ENCODE peak calls at places on chromosomes 12 and 14, in six cellular contexts. One of them, this sample, is unnamed.
A peak's percentile ranks its signal among the peaks of the same experiment; 100 is the strongest.

GRCh38 chr12:80892597-80893445 is 44.9 kb downstream of the LIN7A start:
- DNase-seq in endothelial cell: no peak
- DNase-seq in osteocyte: no peak
- DNase-seq in HL-60: no peak
- DNase-seq in fibroblast of mammary gland: peak; percentile 17
- DNase-seq in ascending aorta: no peak
- DNase-seq in this sample: no peak

GRCh38 chr14:34620115-34620514 is 9.8 kb downstream of the SNX6 start:
- DNase-seq in endothelial cell: no peak
- DNase-seq in osteocyte: peak; percentile 11
- DNase-seq in HL-60: no peak
- DNase-seq in fibroblast of mammary gland: no peak
- DNase-seq in ascending aorta: peak; percentile 50
- DNase-seq in this sample: no peak

GRCh38 chr12:119115296-119115905 is 63.3 kb upstream of the HSPB8 start:
- DNase-seq in endothelial cell: peak; percentile 60
- DNase-seq in osteocyte: no peak
- DNase-seq in HL-60: peak; percentile 14
- DNase-seq in fibroblast of mammary gland: peak; percentile 44
- DNase-seq in ascending aorta: peak; percentile 66
- DNase-seq in this sample: no peak

GRCh38 chr14:50943943-50944646 is at the start of gene PYGL:
- DNase-seq in endothelial cell: peak; percentile 70
- DNase-seq in osteocyte: no peak
- DNase-seq in HL-60: peak; percentile 80
- DNase-seq in fibroblast of mammary gland: peak; percentile 53
- DNase-seq in ascending aorta: peak; percentile 84
- DNase-seq in this sample: peak; percentile 36

GRCh38 chr14:36020120-36021029 is 156.1 kb downstream of the PTCSC3 start:
- DNase-seq in endothelial cell: no peak
- DNase-seq in osteocyte: no peak
- DNase-seq in HL-60: no peak
- DNase-seq in fibroblast of mammary gland: no peak
- DNase-seq in ascending aorta: no peak
- DNase-seq in this sample: no peak

GRCh38 chr12:52691076-52691764 is 11.0 kb upstream of the KRT1 start:
- DNase-seq in endothelial cell: peak; percentile 21
- DNase-seq in osteocyte: no peak
- DNase-seq in HL-60: no peak
- DNase-seq in fibroblast of mammary gland: no peak
- DNase-seq in ascending aorta: no peak
- DNase-seq in this sample: no peak

GRCh38 chr12:42426733-42427132 is 100.8 kb downstream of the PPHLN1 start:
- DNase-seq in endothelial cell: no peak
- DNase-seq in osteocyte: no peak
- DNase-seq in HL-60: peak; percentile 61
- DNase-seq in fibroblast of mammary gland: peak; percentile 70
- DNase-seq in ascending aorta: no peak
- DNase-seq in this sample: no peak

GRCh38 chr14:100581228-100582145 is 5.7 kb downstream of the BEGAIN start:
- DNase-seq in endothelial cell: no peak
- DNase-seq in osteocyte: no peak
- DNase-seq in HL-60: no peak
- DNase-seq in fibroblast of mammary gland: peak; percentile 4
- DNase-seq in ascending aorta: no peak
- DNase-seq in this sample: no peak

GRCh38 chr14:84351646-84352045 is 1178.3 kb upstream of the FLRT2 start:
- DNase-seq in endothelial cell: no peak
- DNase-seq in osteocyte: no peak
- DNase-seq in HL-60: no peak
- DNase-seq in fibroblast of mammary gland: peak; percentile 0
- DNase-seq in ascending aorta: no peak
- DNase-seq in this sample: no peak

GRCh38 chr12:41189395-41190251 is 1.5 kb downstream of the PDZRN4 start:
- DNase-seq in endothelial cell: peak; percentile 11
- DNase-seq in osteocyte: no peak
- DNase-seq in HL-60: no peak
- DNase-seq in fibroblast of mammary gland: peak; percentile 13
- DNase-seq in ascending aorta: no peak
- DNase-seq in this sample: no peak

GRCh38 chr14:56487090-56487667 is 92.4 kb upstream of the TMEM260 start:
- DNase-seq in endothelial cell: no peak
- DNase-seq in osteocyte: no peak
- DNase-seq in HL-60: no peak
- DNase-seq in fibroblast of mammary gland: peak; percentile 47
- DNase-seq in ascending aorta: no peak
- DNase-seq in this sample: no peak

GRCh38 chr12:117045175-117045997 is 53.8 kb downstream of the TESC start:
- DNase-seq in endothelial cell: no peak
- DNase-seq in osteocyte: no peak
- DNase-seq in HL-60: peak; percentile 60
- DNase-seq in fibroblast of mammary gland: no peak
- DNase-seq in ascending aorta: no peak
- DNase-seq in this sample: no peak

GRCh38 chr14:103607039-103607668 is 21.9 kb upstream of the KLC1 start:
- DNase-seq in endothelial cell: peak; percentile 35
- DNase-seq in osteocyte: peak; percentile 88
- DNase-seq in HL-60: peak; percentile 96
- DNase-seq in fibroblast of mammary gland: peak; percentile 93
- DNase-seq in ascending aorta: peak; percentile 81
- DNase-seq in this sample: peak; percentile 87

GRCh38 chr14:66117600-66117999 is 368.6 kb upstream of the CCDC196 start:
- DNase-seq in endothelial cell: no peak
- DNase-seq in osteocyte: no peak
- DNase-seq in HL-60: no peak
- DNase-seq in fibroblast of mammary gland: peak; percentile 67
- DNase-seq in ascending aorta: no peak
- DNase-seq in this sample: no peak

GRCh38 chr12:52524241-52524897 is 4.2 kb upstream of the KRT5 start:
- DNase-seq in endothelial cell: peak; percentile 0
- DNase-seq in osteocyte: peak; percentile 73
- DNase-seq in HL-60: no peak
- DNase-seq in fibroblast of mammary gland: no peak
- DNase-seq in ascending aorta: peak; percentile 34
- DNase-seq in this sample: no peak

GRCh38 chr12:112122823-112123690 is 2.3 kb upstream of the TRAFD1 start:
- DNase-seq in endothelial cell: no peak
- DNase-seq in osteocyte: no peak
- DNase-seq in HL-60: no peak
- DNase-seq in fibroblast of mammary gland: peak; percentile 84
- DNase-seq in ascending aorta: peak; percentile 56
- DNase-seq in this sample: no peak

GRCh38 chr14:103736546-103737431 is 21.2 kb downstream of the ZFYVE21 start:
- DNase-seq in endothelial cell: no peak
- DNase-seq in osteocyte: no peak
- DNase-seq in HL-60: no peak
- DNase-seq in fibroblast of mammary gland: no peak
- DNase-seq in ascending aorta: peak; percentile 81
- DNase-seq in this sample: peak; percentile 39

GRCh38 chr12:109115758-109116610 is at the start of gene ACACB:
- DNase-seq in endothelial cell: no peak
- DNase-seq in osteocyte: no peak
- DNase-seq in HL-60: peak; percentile 80
- DNase-seq in fibroblast of mammary gland: no peak
- DNase-seq in ascending aorta: peak; percentile 77
- DNase-seq in this sample: peak; percentile 35

GRCh38 chr14:77579065-77579464 is 37.4 kb downstream of the SPTLC2 start:
- DNase-seq in endothelial cell: no peak
- DNase-seq in osteocyte: no peak
- DNase-seq in HL-60: no peak
- DNase-seq in fibroblast of mammary gland: peak; percentile 87
- DNase-seq in ascending aorta: no peak
- DNase-seq in this sample: no peak

GRCh38 chr14:67240168-67240932 is 885 bp upstream of the PALS1 start:
- DNase-seq in endothelial cell: peak; percentile 29
- DNase-seq in osteocyte: no peak
- DNase-seq in HL-60: peak; percentile 11
- DNase-seq in fibroblast of mammary gland: peak; percentile 7
- DNase-seq in ascending aorta: peak; percentile 87
- DNase-seq in this sample: peak; percentile 48

GRCh38 chr12:85779768-85780167 is 56.4 kb downstream of the RASSF9 start:
- DNase-seq in endothelial cell: no peak
- DNase-seq in osteocyte: no peak
- DNase-seq in HL-60: no peak
- DNase-seq in fibroblast of mammary gland: no peak
- DNase-seq in ascending aorta: no peak
- DNase-seq in this sample: no peak

GRCh38 chr14:25381498-25381897 is 331.6 kb upstream of the STXBP6 start:
- DNase-seq in endothelial cell: no peak
- DNase-seq in osteocyte: no peak
- DNase-seq in HL-60: peak; percentile 4
- DNase-seq in fibroblast of mammary gland: peak; percentile 48
- DNase-seq in ascending aorta: no peak
- DNase-seq in this sample: no peak

GRCh38 chr14:61479746-61480502 is 158.5 kb downstream of the PRKCH start:
- DNase-seq in endothelial cell: no peak
- DNase-seq in osteocyte: no peak
- DNase-seq in HL-60: no peak
- DNase-seq in fibroblast of mammary gland: peak; percentile 72
- DNase-seq in ascending aorta: no peak
- DNase-seq in this sample: no peak

GRCh38 chr14:86404425-86404824 is 874.5 kb downstream of the FLRT2 start:
- DNase-seq in endothelial cell: no peak
- DNase-seq in osteocyte: no peak
- DNase-seq in HL-60: no peak
- DNase-seq in fibroblast of mammary gland: no peak
- DNase-seq in ascending aorta: no peak
- DNase-seq in this sample: no peak

GRCh38 chr12:124993568-124994434 is at the start of gene BRI3BP:
- DNase-seq in endothelial cell: peak; percentile 47
- DNase-seq in osteocyte: no peak
- DNase-seq in HL-60: peak; percentile 65
- DNase-seq in fibroblast of mammary gland: peak; percentile 41
- DNase-seq in ascending aorta: peak; percentile 69
- DNase-seq in this sample: peak; percentile 80

GRCh38 chr14:92224348-92224954 is 98.5 kb upstream of the SLC24A4 start:
- DNase-seq in endothelial cell: no peak
- DNase-seq in osteocyte: no peak
- DNase-seq in HL-60: no peak
- DNase-seq in fibroblast of mammary gland: peak; percentile 35
- DNase-seq in ascending aorta: no peak
- DNase-seq in this sample: no peak

GRCh38 chr14:22610931-22611330 is 12.8 kb downstream of the ABHD4 start:
- DNase-seq in endothelial cell: no peak
- DNase-seq in osteocyte: no peak
- DNase-seq in HL-60: peak; percentile 18
- DNase-seq in fibroblast of mammary gland: no peak
- DNase-seq in ascending aorta: no peak
- DNase-seq in this sample: no peak
- TF ChIP-seq CTCF in endothelial cell: no peak
- TF ChIP-seq CTCF in osteocyte: no peak
- TF ChIP-seq CTCF in HL-60: no peak
- TF ChIP-seq CTCF in fibroblast of mammary gland: no peak
- TF ChIP-seq CTCF in ascending aorta: no peak
- TF ChIP-seq CTCF in this sample: no peak

DNA sequence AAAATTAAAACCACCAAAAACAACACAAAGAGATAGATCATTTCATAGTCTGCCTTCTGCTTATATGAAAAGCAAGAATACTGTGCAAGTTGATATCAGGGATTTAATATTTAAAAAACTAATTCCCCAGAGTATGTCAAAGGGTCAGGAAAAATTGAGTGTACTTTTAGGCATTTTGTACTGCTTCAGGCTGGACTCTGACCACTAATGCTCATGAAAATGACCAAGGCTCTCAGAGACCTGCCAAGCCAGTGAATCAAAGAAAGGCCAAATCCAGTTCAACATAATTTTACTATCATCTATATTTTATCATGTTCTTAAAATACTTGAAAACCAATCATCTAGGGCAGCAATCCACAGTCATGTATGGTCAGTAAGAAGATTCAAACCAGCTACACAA is 66.0 kb downstream of the TTC7B start:
- DNase-seq in endothelial cell: no peak
- DNase-seq in osteocyte: no peak
- DNase-seq in HL-60: no peak
- DNase-seq in fibroblast of mammary gland: no peak
- DNase-seq in ascending aorta: no peak
- DNase-seq in this sample: no peak
- TF ChIP-seq CTCF in endothelial cell: no peak
- TF ChIP-seq CTCF in osteocyte: no peak
- TF ChIP-seq CTCF in HL-60: no peak
- TF ChIP-seq CTCF in fibroblast of mammary gland: no peak
- TF ChIP-seq CTCF in ascending aorta: no peak
- TF ChIP-seq CTCF in this sample: no peak

DNA sequence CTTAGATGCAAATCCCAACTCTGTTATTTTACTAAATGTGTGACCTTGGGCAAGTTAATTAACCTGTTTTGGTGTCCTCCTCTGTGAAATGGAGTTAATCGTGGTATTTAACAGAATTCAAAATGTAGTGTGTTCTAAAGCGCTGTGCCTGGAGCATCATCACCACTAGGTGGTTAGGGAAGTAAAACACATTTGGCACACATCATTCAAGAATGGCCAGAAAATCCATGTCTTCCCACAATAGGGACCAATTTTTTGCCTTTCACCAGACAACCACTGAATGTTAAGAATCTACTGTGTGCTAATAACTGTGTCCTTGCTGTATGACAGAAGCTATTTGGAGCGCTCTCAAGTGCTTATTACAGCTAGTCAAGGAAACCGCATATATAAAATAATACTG is 133.4 kb downstream of the MON2 start:
- DNase-seq in endothelial cell: no peak
- DNase-seq in osteocyte: no peak
- DNase-seq in HL-60: no peak
- DNase-seq in fibroblast of mammary gland: no peak
- DNase-seq in ascending aorta: no peak
- DNase-seq in this sample: no peak
- TF ChIP-seq CTCF in endothelial cell: peak; percentile 58
- TF ChIP-seq CTCF in osteocyte: peak; percentile 30
- TF ChIP-seq CTCF in HL-60: no peak
- TF ChIP-seq CTCF in fibroblast of mammary gland: peak; percentile 35
- TF ChIP-seq CTCF in ascending aorta: no peak
- TF ChIP-seq CTCF in this sample: no peak

DNA sequence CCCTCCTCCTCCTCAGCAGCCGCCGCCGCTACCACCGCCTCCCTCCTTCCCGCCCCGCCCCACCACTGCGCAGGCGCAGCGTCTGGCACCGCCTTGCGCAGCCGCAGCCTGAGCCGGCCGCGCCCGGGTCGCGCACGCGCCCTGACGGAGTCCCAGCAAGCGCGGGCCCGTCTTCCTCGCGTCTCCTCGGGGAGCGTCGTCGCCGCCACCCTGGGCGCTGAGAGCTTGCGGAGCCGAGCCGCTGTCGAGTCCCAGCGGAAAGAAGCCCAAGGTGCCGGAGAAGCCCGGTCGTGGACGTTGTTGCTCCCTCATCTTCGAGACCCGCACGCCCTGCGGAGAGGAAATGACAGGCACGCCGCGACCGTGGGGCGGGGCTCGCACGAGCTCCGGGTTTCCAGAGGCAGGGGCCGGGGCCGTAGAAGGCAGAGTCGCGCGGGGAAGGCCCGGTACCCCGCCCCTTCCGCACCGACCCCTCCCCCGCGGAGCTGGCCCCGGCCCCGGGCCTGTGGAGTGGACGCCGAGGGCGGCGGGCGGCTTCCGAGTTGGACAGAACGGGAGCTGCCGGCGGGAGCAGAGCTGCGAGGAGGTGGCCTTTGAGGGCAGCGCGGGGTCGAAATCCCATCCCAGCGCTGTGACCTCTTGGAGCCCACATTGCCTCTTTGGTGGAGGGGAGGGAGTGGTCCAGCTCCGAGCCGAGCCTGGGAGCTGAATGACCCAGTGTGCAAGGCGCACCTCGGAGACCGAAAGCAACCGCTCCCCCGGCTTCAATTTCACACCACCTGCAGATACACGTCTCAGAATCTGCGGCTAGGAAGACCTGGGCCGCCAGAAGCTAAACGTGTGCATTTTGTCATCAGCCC is 469 bp upstream of the RAB35 start:
- DNase-seq in endothelial cell: peak; percentile 99
- DNase-seq in osteocyte: peak; percentile 99
- DNase-seq in HL-60: peak; percentile 95
- DNase-seq in fibroblast of mammary gland: peak; percentile 86
- DNase-seq in ascending aorta: peak; percentile 96
- DNase-seq in this sample: peak; percentile 58
- TF ChIP-seq CTCF in endothelial cell: no peak
- TF ChIP-seq CTCF in osteocyte: no peak
- TF ChIP-seq CTCF in HL-60: no peak
- TF ChIP-seq CTCF in fibroblast of mammary gland: no peak
- TF ChIP-seq CTCF in ascending aorta: no peak
- TF ChIP-seq CTCF in this sample: peak; percentile 46

This sample was measured in dorsolateral prefrontal cortex.